ENCODE peak calls at places on chromosomes 13 and 19, in four cellular contexts. One of them, this sample, is unnamed.

GRCh38 chr13:97474581-97474980 is 40.6 kb downstream of the RAP2A start:
- DNase-seq in stimulated activated CD8-positive, alpha-beta memory T cell treated with anti-CD3 and anti-CD28 coated beads, Interleukin-15, amount 100 ng/mL, for 24 hours: no peak
- DNase-seq in PC-3: no peak
- DNase-seq in fibroblast of the aortic adventitia: no peak
- DNase-seq in this sample: no peak

GRCh38 chr19:44749318-44749717 is 810 bp downstream of the BCL3 start:
- DNase-seq in stimulated activated CD8-positive, alpha-beta memory T cell treated with anti-CD3 and anti-CD28 coated beads, Interleukin-15, amount 100 ng/mL, for 24 hours: no peak
- DNase-seq in PC-3: no peak
- DNase-seq in fibroblast of the aortic adventitia: no peak
- DNase-seq in this sample: no peak

GRCh38 chr13:66391322-66391721 is 838.8 kb downstream of the PCDH9 start:
- DNase-seq in stimulated activated CD8-positive, alpha-beta memory T cell treated with anti-CD3 and anti-CD28 coated beads, Interleukin-15, amount 100 ng/mL, for 24 hours: no peak
- DNase-seq in PC-3: no peak
- DNase-seq in fibroblast of the aortic adventitia: no peak
- DNase-seq in this sample: no peak

GRCh38 chr19:33868821-33869412 is 72.2 kb downstream of the KCTD15 start:
- DNase-seq in stimulated activated CD8-positive, alpha-beta memory T cell treated with anti-CD3 and anti-CD28 coated beads, Interleukin-15, amount 100 ng/mL, for 24 hours: no peak
- DNase-seq in PC-3: no peak
- DNase-seq in fibroblast of the aortic adventitia: peak; percentile 33
- DNase-seq in this sample: no peak

GRCh38 chr13:50592412-50593145 is 250.9 kb downstream of the DLEU7 start:
- DNase-seq in stimulated activated CD8-positive, alpha-beta memory T cell treated with anti-CD3 and anti-CD28 coated beads, Interleukin-15, amount 100 ng/mL, for 24 hours: no peak
- DNase-seq in PC-3: peak; percentile 66
- DNase-seq in fibroblast of the aortic adventitia: peak; percentile 77
- DNase-seq in this sample: no peak

GRCh38 chr19:30873691-30874090 is 475.5 kb downstream of the TSHZ3 start:
- DNase-seq in stimulated activated CD8-positive, alpha-beta memory T cell treated with anti-CD3 and anti-CD28 coated beads, Interleukin-15, amount 100 ng/mL, for 24 hours: no peak
- DNase-seq in PC-3: no peak
- DNase-seq in fibroblast of the aortic adventitia: no peak
- DNase-seq in this sample: no peak

GRCh38 chr13:50531917-50532899 is 311.3 kb downstream of the DLEU7 start:
- DNase-seq in stimulated activated CD8-positive, alpha-beta memory T cell treated with anti-CD3 and anti-CD28 coated beads, Interleukin-15, amount 100 ng/mL, for 24 hours: no peak
- DNase-seq in PC-3: peak; percentile 55
- DNase-seq in fibroblast of the aortic adventitia: peak; percentile 78
- DNase-seq in this sample: no peak

GRCh38 chr19:17757125-17757524 is 5.8 kb downstream of the FCHO1 start:
- DNase-seq in stimulated activated CD8-positive, alpha-beta memory T cell treated with anti-CD3 and anti-CD28 coated beads, Interleukin-15, amount 100 ng/mL, for 24 hours: no peak
- DNase-seq in PC-3: peak; percentile 79
- DNase-seq in fibroblast of the aortic adventitia: peak; percentile 47
- DNase-seq in this sample: no peak

GRCh38 chr19:43667524-43668405 is 2.2 kb downstream of the PLAUR start:
- DNase-seq in stimulated activated CD8-positive, alpha-beta memory T cell treated with anti-CD3 and anti-CD28 coated beads, Interleukin-15, amount 100 ng/mL, for 24 hours: no peak
- DNase-seq in PC-3: no peak
- DNase-seq in fibroblast of the aortic adventitia: no peak
- DNase-seq in this sample: peak; percentile 89

GRCh38 chr13:20035130-20035529 is 76.6 kb downstream of the ZMYM2 start:
- DNase-seq in stimulated activated CD8-positive, alpha-beta memory T cell treated with anti-CD3 and anti-CD28 coated beads, Interleukin-15, amount 100 ng/mL, for 24 hours: no peak
- DNase-seq in PC-3: peak; percentile 37
- DNase-seq in fibroblast of the aortic adventitia: peak; percentile 17
- DNase-seq in this sample: no peak

GRCh38 chr13:113448885-113449692 is 4.2 kb downstream of the ADPRHL1 start:
- DNase-seq in stimulated activated CD8-positive, alpha-beta memory T cell treated with anti-CD3 and anti-CD28 coated beads, Interleukin-15, amount 100 ng/mL, for 24 hours: no peak
- DNase-seq in PC-3: peak; percentile 93
- DNase-seq in fibroblast of the aortic adventitia: peak; percentile 79
- DNase-seq in this sample: peak; percentile 61

GRCh38 chr19:18254546-18255500 is 19.4 kb downstream of the IQCN start:
- DNase-seq in stimulated activated CD8-positive, alpha-beta memory T cell treated with anti-CD3 and anti-CD28 coated beads, Interleukin-15, amount 100 ng/mL, for 24 hours: no peak
- DNase-seq in PC-3: peak; percentile 31
- DNase-seq in fibroblast of the aortic adventitia: no peak
- DNase-seq in this sample: no peak

GRCh38 chr19:1066748-1067340 is at the start of gene ARHGAP45:
- DNase-seq in stimulated activated CD8-positive, alpha-beta memory T cell treated with anti-CD3 and anti-CD28 coated beads, Interleukin-15, amount 100 ng/mL, for 24 hours: peak; percentile 65
- DNase-seq in PC-3: peak; percentile 48
- DNase-seq in fibroblast of the aortic adventitia: no peak
- DNase-seq in this sample: no peak

GRCh38 chr19:48959341-48960239 is 4.9 kb downstream of the BAX start:
- DNase-seq in stimulated activated CD8-positive, alpha-beta memory T cell treated with anti-CD3 and anti-CD28 coated beads, Interleukin-15, amount 100 ng/mL, for 24 hours: no peak
- DNase-seq in PC-3: no peak
- DNase-seq in fibroblast of the aortic adventitia: no peak
- DNase-seq in this sample: no peak

GRCh38 chr13:70353096-70353495 is 244.8 kb upstream of the KLHL1 start:
- DNase-seq in stimulated activated CD8-positive, alpha-beta memory T cell treated with anti-CD3 and anti-CD28 coated beads, Interleukin-15, amount 100 ng/mL, for 24 hours: no peak
- DNase-seq in PC-3: peak; percentile 15
- DNase-seq in fibroblast of the aortic adventitia: no peak
- DNase-seq in this sample: no peak

GRCh38 chr13:39538826-39539555 is 64.0 kb downstream of the LHFPL6 start:
- DNase-seq in stimulated activated CD8-positive, alpha-beta memory T cell treated with anti-CD3 and anti-CD28 coated beads, Interleukin-15, amount 100 ng/mL, for 24 hours: no peak
- DNase-seq in PC-3: peak; percentile 42
- DNase-seq in fibroblast of the aortic adventitia: peak; percentile 33
- DNase-seq in this sample: no peak

GRCh38 chr19:31568724-31569123 is 219.5 kb upstream of the TSHZ3 start:
- DNase-seq in stimulated activated CD8-positive, alpha-beta memory T cell treated with anti-CD3 and anti-CD28 coated beads, Interleukin-15, amount 100 ng/mL, for 24 hours: no peak
- DNase-seq in PC-3: no peak
- DNase-seq in fibroblast of the aortic adventitia: no peak
- DNase-seq in this sample: no peak

GRCh38 chr19:31448221-31448657 is 99.0 kb upstream of the TSHZ3 start:
- DNase-seq in stimulated activated CD8-positive, alpha-beta memory T cell treated with anti-CD3 and anti-CD28 coated beads, Interleukin-15, amount 100 ng/mL, for 24 hours: no peak
- DNase-seq in PC-3: no peak
- DNase-seq in fibroblast of the aortic adventitia: peak; percentile 79
- DNase-seq in this sample: no peak

GRCh38 chr19:7730286-7731217 is 1.4 kb downstream of the CLEC4G start:
- DNase-seq in stimulated activated CD8-positive, alpha-beta memory T cell treated with anti-CD3 and anti-CD28 coated beads, Interleukin-15, amount 100 ng/mL, for 24 hours: no peak
- DNase-seq in PC-3: no peak
- DNase-seq in fibroblast of the aortic adventitia: no peak
- DNase-seq in this sample: no peak

GRCh38 chr13:76533251-76533650 is 353.0 kb downstream of the KCTD12 start:
- DNase-seq in stimulated activated CD8-positive, alpha-beta memory T cell treated with anti-CD3 and anti-CD28 coated beads, Interleukin-15, amount 100 ng/mL, for 24 hours: no peak
- DNase-seq in PC-3: peak; percentile 5
- DNase-seq in fibroblast of the aortic adventitia: no peak
- DNase-seq in this sample: no peak

GRCh38 chr13:20159646-20160345 is 1.1 kb downstream of the GJA3 start:
- DNase-seq in stimulated activated CD8-positive, alpha-beta memory T cell treated with anti-CD3 and anti-CD28 coated beads, Interleukin-15, amount 100 ng/mL, for 24 hours: no peak
- DNase-seq in PC-3: peak; percentile 33
- DNase-seq in fibroblast of the aortic adventitia: no peak
- DNase-seq in this sample: no peak

GRCh38 chr19:5292843-5293606 is 47.6 kb downstream of the PTPRS start:
- DNase-seq in stimulated activated CD8-positive, alpha-beta memory T cell treated with anti-CD3 and anti-CD28 coated beads, Interleukin-15, amount 100 ng/mL, for 24 hours: peak; percentile 21
- DNase-seq in PC-3: peak; percentile 67
- DNase-seq in fibroblast of the aortic adventitia: peak; percentile 70
- DNase-seq in this sample: peak; percentile 38

GRCh38 chr13:51682691-51683090 is 98.4 kb downstream of the WDFY2 start:
- DNase-seq in stimulated activated CD8-positive, alpha-beta memory T cell treated with anti-CD3 and anti-CD28 coated beads, Interleukin-15, amount 100 ng/mL, for 24 hours: no peak
- DNase-seq in PC-3: no peak
- DNase-seq in fibroblast of the aortic adventitia: peak; percentile 25
- DNase-seq in this sample: no peak

GRCh38 chr13:98174321-98174720 is 2.7 kb downstream of the RNF113B start:
- DNase-seq in stimulated activated CD8-positive, alpha-beta memory T cell treated with anti-CD3 and anti-CD28 coated beads, Interleukin-15, amount 100 ng/mL, for 24 hours: no peak
- DNase-seq in PC-3: no peak
- DNase-seq in fibroblast of the aortic adventitia: peak; percentile 43
- DNase-seq in this sample: no peak

GRCh38 chr13:37598572-37598971 is at the start of gene POSTN:
- DNase-seq in stimulated activated CD8-positive, alpha-beta memory T cell treated with anti-CD3 and anti-CD28 coated beads, Interleukin-15, amount 100 ng/mL, for 24 hours: no peak
- DNase-seq in PC-3: no peak
- DNase-seq in fibroblast of the aortic adventitia: peak; percentile 67
- DNase-seq in this sample: no peak

GRCh38 chr13:36344173-36344572 is 2.0 kb downstream of the SPART start:
- DNase-seq in stimulated activated CD8-positive, alpha-beta memory T cell treated with anti-CD3 and anti-CD28 coated beads, Interleukin-15, amount 100 ng/mL, for 24 hours: no peak
- DNase-seq in PC-3: no peak
- DNase-seq in fibroblast of the aortic adventitia: peak; percentile 82
- DNase-seq in this sample: no peak

GRCh38 chr19:10408511-10409291 is 5.4 kb upstream of the CDC37 start:
- DNase-seq in stimulated activated CD8-positive, alpha-beta memory T cell treated with anti-CD3 and anti-CD28 coated beads, Interleukin-15, amount 100 ng/mL, for 24 hours: no peak
- DNase-seq in PC-3: no peak
- DNase-seq in fibroblast of the aortic adventitia: no peak
- DNase-seq in this sample: no peak

GRCh38 chr19:50944795-50945194 is 8.0 kb downstream of the KLK5 start:
- DNase-seq in stimulated activated CD8-positive, alpha-beta memory T cell treated with anti-CD3 and anti-CD28 coated beads, Interleukin-15, amount 100 ng/mL, for 24 hours: no peak
- DNase-seq in PC-3: no peak
- DNase-seq in fibroblast of the aortic adventitia: no peak
- DNase-seq in this sample: no peak

GRCh38 chr13:110575322-110576069 is 14.0 kb upstream of the RAB20 start:
- DNase-seq in stimulated activated CD8-positive, alpha-beta memory T cell treated with anti-CD3 and anti-CD28 coated beads, Interleukin-15, amount 100 ng/mL, for 24 hours: no peak
- DNase-seq in PC-3: no peak
- DNase-seq in fibroblast of the aortic adventitia: peak; percentile 58
- DNase-seq in this sample: no peak

GRCh38 chr19:50559636-50560035 is 8.6 kb downstream of the LRRC4B start:
- DNase-seq in stimulated activated CD8-positive, alpha-beta memory T cell treated with anti-CD3 and anti-CD28 coated beads, Interleukin-15, amount 100 ng/mL, for 24 hours: no peak
- DNase-seq in PC-3: no peak
- DNase-seq in fibroblast of the aortic adventitia: no peak
- DNase-seq in this sample: no peak

GRCh38 chr19:49939721-49940481 is 10.6 kb upstream of the NUP62 start:
- DNase-seq in stimulated activated CD8-positive, alpha-beta memory T cell treated with anti-CD3 and anti-CD28 coated beads, Interleukin-15, amount 100 ng/mL, for 24 hours: no peak
- DNase-seq in PC-3: peak; percentile 30
- DNase-seq in fibroblast of the aortic adventitia: no peak
- DNase-seq in this sample: no peak

GRCh38 chr13:50208826-50209335 is 193.6 kb downstream of the KCNRG start:
- DNase-seq in stimulated activated CD8-positive, alpha-beta memory T cell treated with anti-CD3 and anti-CD28 coated beads, Interleukin-15, amount 100 ng/mL, for 24 hours: no peak
- DNase-seq in PC-3: peak; percentile 30
- DNase-seq in fibroblast of the aortic adventitia: peak; percentile 89
- DNase-seq in this sample: no peak

GRCh38 chr19:3137139-3137538 is 1.3 kb downstream of the GNA15 start:
- DNase-seq in stimulated activated CD8-positive, alpha-beta memory T cell treated with anti-CD3 and anti-CD28 coated beads, Interleukin-15, amount 100 ng/mL, for 24 hours: no peak
- DNase-seq in PC-3: no peak
- DNase-seq in fibroblast of the aortic adventitia: peak; percentile 71
- DNase-seq in this sample: no peak

GRCh38 chr13:27194895-27195764 is 23.5 kb upstream of the USP12 start:
- DNase-seq in stimulated activated CD8-positive, alpha-beta memory T cell treated with anti-CD3 and anti-CD28 coated beads, Interleukin-15, amount 100 ng/mL, for 24 hours: no peak
- DNase-seq in PC-3: peak; percentile 95
- DNase-seq in fibroblast of the aortic adventitia: peak; percentile 94
- DNase-seq in this sample: no peak

GRCh38 chr19:4083677-4084546 is 17.2 kb upstream of the ZBTB7A start:
- DNase-seq in stimulated activated CD8-positive, alpha-beta memory T cell treated with anti-CD3 and anti-CD28 coated beads, Interleukin-15, amount 100 ng/mL, for 24 hours: no peak
- DNase-seq in PC-3: peak; percentile 61
- DNase-seq in fibroblast of the aortic adventitia: no peak
- DNase-seq in this sample: no peak

GRCh38 chr19:31675187-31675913 is 326.1 kb upstream of the TSHZ3 start:
- DNase-seq in stimulated activated CD8-positive, alpha-beta memory T cell treated with anti-CD3 and anti-CD28 coated beads, Interleukin-15, amount 100 ng/mL, for 24 hours: no peak
- DNase-seq in PC-3: peak; percentile 1
- DNase-seq in fibroblast of the aortic adventitia: peak; percentile 54
- DNase-seq in this sample: no peak

GRCh38 chr13:44764334-44764733 is 188.2 kb upstream of the TSC22D1 start:
- DNase-seq in stimulated activated CD8-positive, alpha-beta memory T cell treated with anti-CD3 and anti-CD28 coated beads, Interleukin-15, amount 100 ng/mL, for 24 hours: no peak
- DNase-seq in PC-3: no peak
- DNase-seq in fibroblast of the aortic adventitia: no peak
- DNase-seq in this sample: no peak